ENCODE peak calls at places on chromosomes 4 and X, in six cellular contexts. One of them, this sample, is unnamed.
A peak's percentile ranks its signal among the peaks of the same experiment; 100 is the strongest.

GRCh38 chr4:8316911-8317351 is 47.4 kb downstream of the HTRA3 start:
- DNase-seq in endothelial cell of umbilical vein: no peak
- DNase-seq in K562: no peak
- DNase-seq in HepG2: no peak
- DNase-seq in GM12878: no peak
- DNase-seq in A549: no peak
- DNase-seq in this sample: no peak

GRCh38 chr4:143196323-143196722 is 11.6 kb downstream of the USP38 start:
- DNase-seq in A549: no peak
- DNase-seq in GM12878: no peak
- DNase-seq in HepG2: no peak
- DNase-seq in K562: no peak
- DNase-seq in endothelial cell of umbilical vein: no peak
- DNase-seq in this sample: no peak

GRCh38 chrX:17377047-17377692 is 2.2 kb downstream of the NHS start:
- DNase-seq in GM12878: no peak
- DNase-seq in HepG2: no peak
- DNase-seq in K562: no peak
- DNase-seq in A549: peak; percentile 64
- DNase-seq in endothelial cell of umbilical vein: peak; percentile 1
- DNase-seq in this sample: no peak

GRCh38 chr4:180190382-180190781 is 2052.8 kb upstream of the TENM3 start:
- DNase-seq in HepG2: no peak
- DNase-seq in A549: no peak
- DNase-seq in endothelial cell of umbilical vein: no peak
- DNase-seq in K562: no peak
- DNase-seq in GM12878: peak; percentile 48
- DNase-seq in this sample: peak; percentile 13

GRCh38 chr4:74805601-74806000 is 11.3 kb upstream of the BTC start:
- DNase-seq in A549: peak; percentile 3
- DNase-seq in HepG2: peak; percentile 45
- DNase-seq in GM12878: no peak
- DNase-seq in endothelial cell of umbilical vein: peak; percentile 4
- DNase-seq in K562: no peak
- DNase-seq in this sample: no peak

GRCh38 chrX:139204903-139205667 is 325.5 kb upstream of the F9 start:
- DNase-seq in GM12878: no peak
- DNase-seq in endothelial cell of umbilical vein: no peak
- DNase-seq in HepG2: no peak
- DNase-seq in K562: peak; percentile 62
- DNase-seq in A549: peak; percentile 15
- DNase-seq in this sample: no peak

GRCh38 chrX:106917830-106918500 is 2.2 kb upstream of the CLDN2 start:
- DNase-seq in HepG2: no peak
- DNase-seq in A549: peak; percentile 60
- DNase-seq in GM12878: no peak
- DNase-seq in endothelial cell of umbilical vein: peak; percentile 86
- DNase-seq in K562: no peak
- DNase-seq in this sample: no peak

GRCh38 chr4:52105276-52105675 is 54.2 kb downstream of the SPATA18 start:
- DNase-seq in GM12878: no peak
- DNase-seq in A549: no peak
- DNase-seq in endothelial cell of umbilical vein: no peak
- DNase-seq in HepG2: no peak
- DNase-seq in K562: no peak
- DNase-seq in this sample: no peak

GRCh38 chr4:163892417-163892816 is 397.9 kb downstream of the TMA16 start:
- DNase-seq in HepG2: no peak
- DNase-seq in endothelial cell of umbilical vein: no peak
- DNase-seq in K562: no peak
- DNase-seq in A549: no peak
- DNase-seq in GM12878: no peak
- DNase-seq in this sample: no peak

GRCh38 chrX:39577976-39578962 is 519.5 kb downstream of the BCOR start:
- DNase-seq in K562: no peak
- DNase-seq in A549: no peak
- DNase-seq in endothelial cell of umbilical vein: no peak
- DNase-seq in GM12878: peak; percentile 68
- DNase-seq in HepG2: no peak
- DNase-seq in this sample: peak; percentile 2

GRCh38 chrX:8864151-8864550 is 63.0 kb upstream of the FAM9A start:
- DNase-seq in GM12878: no peak
- DNase-seq in HepG2: no peak
- DNase-seq in A549: no peak
- DNase-seq in endothelial cell of umbilical vein: no peak
- DNase-seq in K562: no peak
- DNase-seq in this sample: no peak

GRCh38 chr4:20512053-20512810 is 188.0 kb upstream of the PACRGL start:
- DNase-seq in endothelial cell of umbilical vein: peak; percentile 95
- DNase-seq in GM12878: no peak
- DNase-seq in K562: peak; percentile 10
- DNase-seq in A549: no peak
- DNase-seq in HepG2: no peak
- DNase-seq in this sample: no peak

GRCh38 chr4:138707746-138708145 is 307.8 kb upstream of the NOCT start:
- DNase-seq in A549: no peak
- DNase-seq in HepG2: no peak
- DNase-seq in GM12878: no peak
- DNase-seq in endothelial cell of umbilical vein: no peak
- DNase-seq in K562: no peak
- DNase-seq in this sample: no peak

GRCh38 chrX:110162131-110162530 is 155.8 kb downstream of the AMMECR1 start:
- DNase-seq in K562: no peak
- DNase-seq in A549: no peak
- DNase-seq in GM12878: no peak
- DNase-seq in HepG2: no peak
- DNase-seq in endothelial cell of umbilical vein: no peak
- DNase-seq in this sample: no peak

GRCh38 chrX:147958316-147958715 is 22.8 kb upstream of the FMR1NB start:
- DNase-seq in A549: no peak
- DNase-seq in GM12878: no peak
- DNase-seq in HepG2: no peak
- DNase-seq in K562: no peak
- DNase-seq in endothelial cell of umbilical vein: no peak
- DNase-seq in this sample: no peak

GRCh38 chrX:1400049-1400448 is 8.1 kb upstream of the SLC25A6 start:
- DNase-seq in GM12878: no peak
- DNase-seq in K562: no peak
- DNase-seq in A549: no peak
- DNase-seq in HepG2: no peak
- DNase-seq in endothelial cell of umbilical vein: no peak
- DNase-seq in this sample: no peak

GRCh38 chr4:127896528-127896927 is 15.8 kb downstream of the PLK4 start:
- DNase-seq in K562: no peak
- DNase-seq in HepG2: no peak
- DNase-seq in GM12878: no peak
- DNase-seq in A549: no peak
- DNase-seq in endothelial cell of umbilical vein: no peak
- DNase-seq in this sample: no peak
- TF ChIP-seq MYC in K562: no peak
- TF ChIP-seq MYC in HepG2: no peak
- TF ChIP-seq MYC in GM12878: no peak
- TF ChIP-seq MYC in A549: no peak
- TF ChIP-seq MYC in endothelial cell of umbilical vein: no peak
- TF ChIP-seq MYC in this sample: no peak

GRCh38 chr4:6758732-6759131 is 23.8 kb upstream of the KIAA0232 start:
- DNase-seq in GM12878: no peak
- DNase-seq in A549: no peak
- DNase-seq in HepG2: no peak
- DNase-seq in K562: no peak
- DNase-seq in endothelial cell of umbilical vein: no peak
- DNase-seq in this sample: no peak

GRCh38 chr4:6763330-6763851 is 19.1 kb upstream of the KIAA0232 start:
- DNase-seq in K562: peak; percentile 70
- DNase-seq in A549: no peak
- DNase-seq in HepG2: no peak
- DNase-seq in GM12878: no peak
- DNase-seq in endothelial cell of umbilical vein: no peak
- DNase-seq in this sample: peak; percentile 42

GRCh38 chr4:6760865-6761264 is 21.7 kb upstream of the KIAA0232 start:
- DNase-seq in A549: no peak
- DNase-seq in K562: no peak
- DNase-seq in endothelial cell of umbilical vein: no peak
- DNase-seq in HepG2: no peak
- DNase-seq in GM12878: no peak
- DNase-seq in this sample: no peak

GRCh38 chr4:6762244-6762615 is 20.3 kb upstream of the KIAA0232 start:
- DNase-seq in A549: no peak
- DNase-seq in HepG2: no peak
- DNase-seq in GM12878: no peak
- DNase-seq in endothelial cell of umbilical vein: no peak
- DNase-seq in K562: no peak
- DNase-seq in this sample: no peak

DNA sequence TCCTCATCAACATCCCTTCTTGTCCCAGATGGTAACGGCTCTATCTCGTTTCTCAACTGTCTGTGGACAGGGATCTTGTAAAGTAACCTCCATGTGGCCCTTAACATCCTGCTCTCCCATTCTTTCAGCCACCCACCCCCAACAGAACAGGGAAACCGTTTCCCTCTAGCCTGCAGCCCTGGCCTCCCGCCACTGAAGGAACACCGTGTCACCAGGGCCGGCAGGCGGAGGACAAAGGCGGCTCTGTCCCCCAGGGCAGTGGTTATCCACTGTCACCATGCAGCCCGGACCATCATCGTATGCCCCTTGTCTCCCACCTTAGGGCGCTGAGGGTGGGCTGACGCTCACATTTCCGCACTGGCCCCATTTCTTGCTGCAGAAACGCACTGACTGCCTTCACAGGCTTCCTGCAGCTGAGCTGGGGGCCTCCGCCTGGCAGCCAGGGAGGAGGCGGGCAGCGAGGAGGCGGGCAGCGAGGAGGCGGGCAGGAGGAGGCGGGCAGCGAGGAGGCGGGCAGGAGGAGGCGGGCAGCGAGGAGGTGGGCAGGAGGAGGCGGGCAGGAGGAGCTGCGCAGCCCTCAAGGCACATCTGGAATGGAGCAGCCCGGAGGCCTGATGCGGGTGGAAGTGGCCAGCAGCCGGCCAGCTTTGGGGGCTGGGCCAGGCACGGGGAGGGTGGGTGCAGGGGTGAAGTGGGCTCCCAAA is 20.8 kb upstream of the KIAA0232 start:
- DNase-seq in K562: no peak
- DNase-seq in A549: no peak
- DNase-seq in GM12878: no peak
- DNase-seq in HepG2: no peak
- DNase-seq in endothelial cell of umbilical vein: peak; percentile 45
- DNase-seq in this sample: no peak
- TF ChIP-seq MAX in K562: no peak
- TF ChIP-seq MAX in A549: no peak
- TF ChIP-seq MAX in GM12878: no peak
- TF ChIP-seq MAX in HepG2: no peak
- TF ChIP-seq MAX in endothelial cell of umbilical vein: no peak
- TF ChIP-seq MAX in this sample: no peak

DNA sequence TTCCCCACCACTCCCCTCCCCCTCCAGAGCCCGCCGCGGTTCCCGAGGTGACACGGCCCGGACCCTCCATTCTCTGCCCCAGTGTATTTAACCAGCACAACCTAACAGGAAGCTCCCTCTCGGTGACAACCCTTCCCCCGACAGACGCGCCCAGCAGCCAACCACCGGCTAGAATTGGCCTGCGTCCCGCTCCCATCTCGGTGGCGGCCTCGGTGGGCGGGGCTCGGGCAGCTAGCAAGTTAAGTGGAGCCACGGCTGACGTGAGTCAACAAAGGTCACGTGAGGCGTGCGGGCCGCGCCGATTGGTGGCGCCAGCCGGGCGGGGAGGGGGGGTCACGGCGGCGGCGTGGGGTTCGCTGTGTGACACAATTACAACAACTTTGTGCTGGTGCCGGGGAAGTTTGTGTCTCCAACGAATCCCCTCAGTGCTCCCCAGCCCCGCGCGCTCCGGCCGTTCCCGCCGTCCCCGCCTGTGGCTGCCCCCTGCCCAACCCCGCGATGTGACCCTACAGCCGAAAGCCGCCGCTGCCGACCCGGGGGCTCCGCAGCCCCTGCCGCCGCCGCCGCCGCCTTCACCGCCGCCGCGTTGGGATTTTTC is at the start of gene KDM6A:
- DNase-seq in HepG2: peak; percentile 91
- DNase-seq in endothelial cell of umbilical vein: peak; percentile 96
- DNase-seq in A549: peak; percentile 94
- DNase-seq in K562: peak; percentile 97
- DNase-seq in GM12878: peak; percentile 94
- DNase-seq in this sample: peak; percentile 97
- TF ChIP-seq POLR2A in HepG2: no peak
- TF ChIP-seq POLR2A in endothelial cell of umbilical vein: no peak
- TF ChIP-seq POLR2A in A549: no peak
- TF ChIP-seq POLR2A in K562: peak; percentile 50
- TF ChIP-seq POLR2A in GM12878: peak; percentile 86
- TF ChIP-seq POLR2A in this sample: peak; percentile 44

GRCh38 chr4:5956285-5957021 is 61.8 kb downstream of the C4orf50 start:
- DNase-seq in endothelial cell of umbilical vein: peak; percentile 39
- DNase-seq in GM12878: no peak
- DNase-seq in HepG2: peak; percentile 11
- DNase-seq in K562: no peak
- DNase-seq in A549: no peak
- DNase-seq in this sample: no peak
- TF ChIP-seq MYC in endothelial cell of umbilical vein: no peak
- TF ChIP-seq MYC in GM12878: no peak
- TF ChIP-seq MYC in HepG2: no peak
- TF ChIP-seq MYC in K562: no peak
- TF ChIP-seq MYC in A549: no peak
- TF ChIP-seq MYC in this sample: no peak

GRCh38 chr4:169707958-169708643 is 49.6 kb downstream of the HPF1 start:
- DNase-seq in K562: no peak
- DNase-seq in HepG2: no peak
- DNase-seq in A549: no peak
- DNase-seq in endothelial cell of umbilical vein: no peak
- DNase-seq in GM12878: no peak
- DNase-seq in this sample: no peak
- TF ChIP-seq MAX in K562: no peak
- TF ChIP-seq MAX in HepG2: no peak
- TF ChIP-seq MAX in A549: no peak
- TF ChIP-seq MAX in endothelial cell of umbilical vein: no peak
- TF ChIP-seq MAX in GM12878: no peak
- TF ChIP-seq MAX in this sample: no peak

This sample was measured in NB4.